ENCODE peak calls at places on chromosomes 6 and 20, in five cellular contexts. J, C, Y, O and I are unnamed samples.
A peak's percentile ranks its signal among the peaks of the same experiment; 100 is the strongest.

GRCh38 chr6:12051861-12052368 is 39.8 kb downstream of the HIVEP1 start:
- DNase-seq in J (no peak), C (no peak), Y (no peak), O (no peak), I (no peak)

GRCh38 chr20:49750611-49751396 is 37.1 kb upstream of the B4GALT5 start:
- DNase-seq in J (peak; percentile 7), C (no peak), Y (no peak), O (no peak), I (no peak)

GRCh38 chr6:155880905-155881304 is 425.3 kb upstream of the NOX3 start:
- DNase-seq in J (no peak), C (no peak), Y (no peak), O (no peak), I (no peak)

GRCh38 chr6:2626381-2626780 is 124.3 kb downstream of the MYLK4 start:
- DNase-seq in J (no peak), C (no peak), Y (no peak), O (no peak), I (no peak)

GRCh38 chr20:56629464-56630085 is 469 bp downstream of the TFAP2C start:
- DNase-seq in J (no peak), C (no peak), Y (no peak), O (no peak), I (no peak)

GRCh38 chr6:114000066-114000465 is 29.1 kb upstream of the HDAC2 start:
- DNase-seq in J (no peak), C (no peak), Y (no peak), O (no peak), I (no peak)

GRCh38 chr6:6942826-6943225 is 164.9 kb upstream of the RREB1 start:
- DNase-seq in J (no peak), C (peak; percentile 49), Y (no peak), O (no peak), I (no peak)

GRCh38 chr6:136823128-136823660 is 802 bp downstream of the PEX7 start:
- DNase-seq in J (peak; percentile 29), C (peak; percentile 45), Y (no peak), O (no peak), I (no peak)

GRCh38 chr6:36069573-36069972 is 42.0 kb downstream of the MAPK14 start:
- DNase-seq in J (no peak), C (no peak), Y (no peak), O (no peak), I (no peak)

GRCh38 chr6:27775796-27776184 is 136.4 kb downstream of the OR2B2 start:
- DNase-seq in J (no peak), C (no peak), Y (no peak), O (no peak), I (no peak)

GRCh38 chr6:149007846-149008245 is 261.0 kb downstream of the UST start:
- DNase-seq in J (no peak), C (no peak), Y (no peak), O (no peak), I (no peak)

GRCh38 chr6:130020106-130020851 is 1.9 kb downstream of the L3MBTL3 start:
- DNase-seq in J (peak; percentile 32), C (peak; percentile 65), Y (peak; percentile 48), O (peak; percentile 7), I (peak; percentile 10)

GRCh38 chr20:5120189-5120484 is 379 bp upstream of the PCNA start:
- DNase-seq in J (no peak), C (no peak), Y (no peak), O (no peak), I (no peak)

GRCh38 chr20:48523191-48523757 is 304.5 kb downstream of the PREX1 start:
- DNase-seq in J (peak; percentile 22), C (no peak), Y (peak; percentile 92), O (peak; percentile 52), I (no peak)

GRCh38 chr20:43942661-43943285 is 28.1 kb downstream of the TOX2 start:
- DNase-seq in J (no peak), C (no peak), Y (no peak), O (peak; percentile 38), I (no peak)

GRCh38 chr20:62645613-62646012 is 3.3 kb downstream of the SLCO4A1 start:
- DNase-seq in J (no peak), C (no peak), Y (no peak), O (no peak), I (no peak)

GRCh38 chr20:62644802-62645496 is 2.6 kb downstream of the SLCO4A1 start:
- DNase-seq in J (no peak), C (peak; percentile 84), Y (no peak), O (no peak), I (no peak)

GRCh38 chr20:62642666-62643520 is 590 bp downstream of the SLCO4A1 start:
- DNase-seq in J (peak; percentile 74), C (peak; percentile 75), Y (no peak), O (peak; percentile 40), I (peak; percentile 43)

GRCh38 chr20:62643521-62644043 is 1.3 kb downstream of the SLCO4A1 start:
- DNase-seq in J (peak; percentile 54), C (no peak), Y (no peak), O (no peak), I (no peak)

DNA sequence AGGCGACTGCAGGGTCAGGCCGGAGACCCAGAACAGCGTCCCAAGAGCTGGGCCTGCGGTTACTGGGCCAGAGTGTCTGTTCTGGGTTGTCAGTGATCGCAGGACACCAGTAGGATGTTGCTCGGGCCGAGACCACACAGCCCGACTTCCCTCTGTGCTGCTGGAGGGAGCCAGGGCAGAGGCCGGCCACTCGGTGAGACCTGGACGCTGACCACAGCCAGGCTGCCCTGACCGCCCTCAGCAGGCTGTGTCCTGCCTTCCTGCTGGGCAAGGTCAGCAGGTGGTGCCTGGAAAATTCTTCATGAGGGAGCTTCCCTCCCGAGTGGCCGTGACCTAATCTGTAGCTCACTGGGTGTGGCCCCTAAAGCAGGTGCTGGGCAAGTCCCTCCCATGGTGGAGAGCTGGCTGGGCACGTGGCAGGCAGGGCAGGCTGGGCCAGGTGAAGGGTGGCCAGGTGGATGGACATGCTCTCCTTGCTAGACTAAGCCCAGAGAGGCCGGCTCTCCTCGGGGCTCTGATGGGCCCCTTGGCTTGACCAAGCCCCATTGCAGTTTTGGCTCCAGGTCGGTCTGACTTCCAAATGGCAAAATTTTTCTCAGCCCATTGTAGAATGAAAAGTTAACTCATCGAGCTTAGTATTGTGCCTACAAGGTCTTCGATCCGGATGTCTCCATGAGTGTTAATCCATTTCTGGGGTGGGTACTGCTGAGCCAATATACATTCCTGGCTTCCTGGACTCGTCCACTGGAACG is 1.9 kb downstream of the SLCO4A1 start:
- DNase-seq in J (no peak), C (peak; percentile 85), Y (no peak), O (no peak), I (no peak)
- H3K4me1 ChIP-seq in J (peaks cover 45% of the 10 kb centered on the region), C (peaks cover 65% of the 10 kb centered on the region), Y (peaks cover 11% of the 10 kb centered on the region), O (peaks cover 5% of the 10 kb centered on the region), I (peaks cover 17% of the 10 kb centered on the region)

GRCh38 chr6:81749704-81750103 is 2.8 kb downstream of the TENT5A start:
- DNase-seq in J (no peak), C (no peak), Y (no peak), O (no peak), I (no peak)

GRCh38 chr6:81748946-81749345 is 3.5 kb downstream of the TENT5A start:
- DNase-seq in J (no peak), C (no peak), Y (no peak), O (no peak), I (no peak)

GRCh38 chr6:81750201-81750600 is 2.3 kb downstream of the TENT5A start:
- DNase-seq in J (no peak), C (no peak), Y (no peak), O (no peak), I (no peak)

GRCh38 chr6:81744136-81744535 is 8.3 kb downstream of the TENT5A start:
- DNase-seq in J (no peak), C (no peak), Y (no peak), O (no peak), I (no peak)

DNA sequence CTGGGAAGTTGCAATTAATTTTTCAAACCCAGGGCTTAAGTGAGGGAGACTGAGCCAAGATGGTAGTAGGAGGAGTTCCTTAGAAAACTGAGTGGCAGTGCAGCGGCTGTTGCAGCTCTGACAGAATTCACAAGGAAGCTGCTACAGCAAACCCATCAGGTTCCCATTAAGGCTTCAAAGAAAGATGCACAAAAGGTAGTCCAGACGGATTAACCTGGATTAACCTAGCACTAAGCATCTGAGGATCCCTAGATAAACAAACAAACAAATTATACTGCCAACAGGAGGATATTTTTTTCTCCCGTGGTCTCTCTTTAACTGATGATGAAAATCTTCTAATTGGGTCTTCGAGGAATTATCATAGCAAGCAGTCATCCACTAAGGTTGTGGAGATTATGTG is 5.2 kb downstream of the TENT5A start:
- DNase-seq in J (no peak), C (no peak), Y (no peak), O (no peak), I (no peak)
- TF ChIP-seq CTCF in J (no peak), C (no peak), Y (no peak), O (no peak), I (no peak)

GRCh38 chr6:52532457-52532856 is 44.4 kb downstream of the TRAM2 start:
- DNase-seq in J (no peak), C (no peak), Y (no peak), O (no peak), I (no peak)

GRCh38 chr6:52527436-52527835 is 49.4 kb downstream of the TRAM2 start:
- DNase-seq in J (no peak), C (no peak), Y (no peak), O (no peak), I (no peak)

GRCh38 chr6:52529311-52529710 is 47.5 kb downstream of the TRAM2 start:
- DNase-seq in J (no peak), C (no peak), Y (no peak), O (no peak), I (no peak)

GRCh38 chr6:52531396-52531795 is 45.5 kb downstream of the TRAM2 start:
- DNase-seq in J (no peak), C (no peak), Y (no peak), O (no peak), I (no peak)

GRCh38 chr6:52530351-52530750 is 46.5 kb downstream of the TRAM2 start:
- DNase-seq in J (no peak), C (no peak), Y (no peak), O (no peak), I (no peak)
- H3K4me3 ChIP-seq in J (no peak overlapping the region), C (no peak overlapping the region), Y (no peak overlapping the region), O (no peak overlapping the region), I (no peak overlapping the region)

GRCh38 chr20:22560817-22561216 is 23.6 kb downstream of the FOXA2 start:
- DNase-seq in J (no peak), C (no peak), Y (no peak), O (no peak), I (no peak)

GRCh38 chr20:22563062-22563965 is 21.1 kb downstream of the FOXA2 start:
- DNase-seq in J (no peak), C (no peak), Y (no peak), O (no peak), I (no peak)

GRCh38 chr20:22559711-22560305 is 24.6 kb downstream of the FOXA2 start:
- DNase-seq in J (no peak), C (no peak), Y (no peak), O (no peak), I (no peak)

GRCh38 chr20:22562620-22563019 is 21.8 kb downstream of the FOXA2 start:
- DNase-seq in J (no peak), C (no peak), Y (no peak), O (no peak), I (no peak)

DNA sequence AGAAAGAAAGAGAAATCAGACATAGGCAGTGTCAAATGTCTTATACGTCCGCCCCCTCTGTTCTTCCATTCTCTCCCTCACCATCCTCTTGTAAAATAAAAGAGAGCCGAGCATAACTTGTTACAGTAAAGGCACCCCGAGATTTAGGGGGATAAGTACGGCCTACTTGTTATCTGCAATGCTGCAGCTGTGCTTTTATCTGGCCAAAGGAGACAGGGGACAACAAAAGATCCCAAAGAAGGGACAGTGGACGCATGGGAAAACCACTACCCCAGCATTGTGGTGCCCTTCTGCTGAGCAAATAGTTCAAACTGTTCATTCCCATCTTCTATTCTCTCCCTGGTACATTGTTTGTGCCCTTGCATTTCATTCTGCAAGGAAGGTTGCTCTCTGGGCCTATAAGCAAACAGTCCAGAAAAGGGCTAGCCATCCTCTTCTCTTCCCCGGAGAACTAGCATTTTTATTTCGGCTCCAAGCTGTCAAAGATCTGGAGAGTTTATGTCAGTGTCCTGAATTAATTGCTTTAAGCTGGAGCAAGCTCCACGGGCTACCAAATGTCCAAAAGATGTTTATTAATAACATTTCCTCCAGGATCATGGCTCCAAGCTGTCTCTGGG is 22.3 kb downstream of the FOXA2 start:
- DNase-seq in J (no peak), C (no peak), Y (no peak), O (no peak), I (no peak)
- H3K4me1 ChIP-seq in J (peaks cover 35% of the 10 kb centered on the region), C (no peaks in the 10 kb centered on the region), Y (no peaks in the 10 kb centered on the region), O (no peaks in the 10 kb centered on the region), I (no peaks in the 10 kb centered on the region)